ENCODE peak calls at places on chromosome 22, in five cellular contexts. M, G, V, W and D are unnamed samples.

GRCh38 chr22:43889366-43890253 is 2.2 kb downstream of the PNPLA5 start:
- DNase-seq in M (no peak), G (no peak), V (no peak), W (no peak), D (no peak)

GRCh38 chr22:26673485-26673884 is 16.1 kb downstream of the MIAT start:
- DNase-seq in M (no peak), G (no peak), V (no peak), W (no peak), D (no peak)

GRCh38 chr22:19207902-19208283 is 29.4 kb upstream of the SLC25A1 start:
- DNase-seq in M (no peak), G (no peak), V (no peak), W (no peak), D (no peak)

GRCh38 chr22:39985383-39986045 is 9.2 kb upstream of the FAM83F start:
- DNase-seq in M (no peak), G (no peak), V (no peak), W (no peak), D (no peak)

GRCh38 chr22:39684702-39685281 is 114.2 kb downstream of the CACNA1I start:
- DNase-seq in M (no peak), G (no peak), V (no peak), W (peak; percentile 56), D (no peak)

GRCh38 chr22:36196254-36197064 is 5.2 kb downstream of the APOL4 start:
- DNase-seq in M (no peak), G (no peak), V (no peak), W (no peak), D (no peak)

GRCh38 chr22:25629613-25630012 is 65.1 kb downstream of the GRK3 start:
- DNase-seq in M (no peak), G (no peak), V (no peak), W (no peak), D (no peak)

GRCh38 chr22:49018601-49019000 is 809.1 kb downstream of the BRD1 start:
- DNase-seq in M (no peak), G (no peak), V (no peak), W (peak; percentile 41), D (no peak)

GRCh38 chr22:29190915-29191314 is 14.8 kb upstream of the EMID1 start:
- DNase-seq in M (no peak), G (no peak), V (no peak), W (no peak), D (no peak)

GRCh38 chr22:21020802-21021429 is 6.0 kb downstream of the P2RX6 start:
- DNase-seq in M (no peak), G (no peak), V (no peak), W (no peak), D (peak; percentile 59)

GRCh38 chr22:40436460-40437431 is 66.4 kb downstream of the SGSM3 start:
- DNase-seq in M (peak; percentile 84), G (no peak), V (no peak), W (no peak), D (peak; percentile 53)

GRCh38 chr22:32733196-32733595 is 68.3 kb upstream of the TIMP3 start:
- DNase-seq in M (no peak), G (no peak), V (no peak), W (no peak), D (no peak)

GRCh38 chr22:25160120-25160996 is 39.3 kb upstream of the CRYBB3 start:
- DNase-seq in M (no peak), G (no peak), V (no peak), W (no peak), D (no peak)

GRCh38 chr22:45644714-45645113 is 26.9 kb upstream of the ATXN10 start:
- DNase-seq in M (no peak), G (no peak), V (no peak), W (no peak), D (no peak)

GRCh38 chr22:35191412-35191811 is 65.9 kb upstream of the HMGXB4 start:
- DNase-seq in M (no peak), G (no peak), V (no peak), W (no peak), D (no peak)

GRCh38 chr22:22787805-22788459 is 99.7 kb upstream of the IGLL5 start:
- DNase-seq in M (peak; percentile 54), G (peak; percentile 54), V (no peak), W (peak; percentile 76), D (peak; percentile 79)

GRCh38 chr22:50732681-50733080 is 5.3 kb upstream of the ACR start:
- DNase-seq in M (no peak), G (no peak), V (no peak), W (peak; percentile 43), D (no peak)
- TF ChIP-seq CTCF in M (no peak), G (no peak), V (no peak), W (no peak), D (no peak)

GRCh38 chr22:50060441-50061140 is 2.5 kb upstream of the TTLL8 start:
- DNase-seq in M (no peak), G (peak; percentile 73), V (no peak), W (no peak), D (no peak)
- TF ChIP-seq CTCF in M (no peak), G (no peak), V (no peak), W (no peak), D (no peak)

GRCh38 chr22:37918580-37919274 is 12.6 kb downstream of the MICALL1 start:
- DNase-seq in M (no peak), G (no peak), V (no peak), W (peak; percentile 45), D (no peak)

GRCh38 chr22:37913233-37913721 is 7.2 kb downstream of the MICALL1 start:
- DNase-seq in M (no peak), G (no peak), V (no peak), W (peak; percentile 59), D (no peak)

GRCh38 chr22:37922177-37922576 is 16.1 kb downstream of the MICALL1 start:
- DNase-seq in M (no peak), G (no peak), V (no peak), W (no peak), D (no peak)

GRCh38 chr22:37920131-37920530 is 14.0 kb downstream of the MICALL1 start:
- DNase-seq in M (no peak), G (no peak), V (no peak), W (peak; percentile 42), D (no peak)

GRCh38 chr22:37918149-37918548 is 12.1 kb downstream of the MICALL1 start:
- DNase-seq in M (no peak), G (no peak), V (no peak), W (no peak), D (no peak)
- TF ChIP-seq CTCF in M (no peak), G (no peak), V (no peak), W (no peak), D (no peak)

GRCh38 chr22:27682438-27682837 is 119.1 kb downstream of the MN1 start:
- DNase-seq in M (no peak), G (no peak), V (no peak), W (no peak), D (no peak)
- TF ChIP-seq CTCF in M (no peak), G (no peak), V (no peak), W (peak; percentile 39), D (no peak)

GRCh38 chr22:18079706-18080230 is 2.0 kb downstream of the PEX26 start:
- DNase-seq in M (no peak), G (no peak), V (no peak), W (no peak), D (no peak)

GRCh38 chr22:18076060-18076497 is 1.7 kb upstream of the PEX26 start:
- DNase-seq in M (peak; percentile 84), G (peak; percentile 73), V (peak; percentile 46), W (no peak), D (peak; percentile 61)

GRCh38 chr22:18077639-18078328 is at the start of gene PEX26:
- DNase-seq in M (peak; percentile 97), G (peak; percentile 95), V (peak; percentile 96), W (peak; percentile 96), D (peak; percentile 95)

GRCh38 chr22:18077087-18077638 is 627 bp upstream of the PEX26 start:
- DNase-seq in M (no peak), G (no peak), V (no peak), W (no peak), D (no peak)

DNA sequence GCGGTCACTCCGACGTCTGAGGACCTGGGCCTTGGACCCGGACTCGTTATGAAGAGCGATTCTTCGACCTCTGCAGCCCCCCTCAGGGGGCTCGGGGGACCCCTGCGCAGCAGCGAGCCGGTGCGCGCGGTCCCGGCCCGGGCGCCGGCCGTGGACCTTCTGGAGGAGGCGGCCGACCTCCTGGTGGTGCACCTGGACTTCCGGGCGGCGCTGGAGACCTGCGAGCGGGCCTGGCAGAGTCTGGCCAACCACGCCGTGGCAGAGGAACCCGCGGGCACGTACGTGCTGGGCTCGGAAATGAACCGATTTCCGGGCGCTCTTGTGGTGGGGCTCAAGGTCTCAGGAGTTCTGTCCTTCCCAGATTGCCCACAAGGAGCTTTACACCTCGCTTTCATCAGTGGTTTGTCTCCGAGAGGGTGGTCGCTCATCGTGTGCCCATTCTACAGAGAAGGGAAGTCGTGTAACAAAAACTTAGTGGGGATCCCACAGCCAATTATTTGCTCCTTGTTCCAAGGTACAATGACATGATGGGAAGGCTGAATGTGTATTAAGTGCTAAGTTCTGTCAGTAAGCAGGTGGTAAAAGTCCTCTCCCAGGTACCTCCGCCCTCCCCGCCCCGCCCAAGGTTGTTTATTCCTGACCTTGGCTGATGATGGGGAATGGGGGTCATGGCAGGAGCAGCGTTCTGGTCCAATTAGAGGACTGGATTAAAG is 695 bp downstream of the PEX26 start:
- DNase-seq in M (peak; percentile 70), G (peak; percentile 59), V (no peak), W (no peak), D (peak; percentile 46)
- TF ChIP-seq CTCF in M (peak; percentile 15), G (no peak), V (no peak), W (no peak), D (peak; percentile 13)

GRCh38 chr22:23857606-23858483 is at the start of gene SLC2A11:
- DNase-seq in M (peak; percentile 99), G (peak; percentile 99), V (peak; percentile 93), W (peak; percentile 99), D (peak; percentile 98)
- TF ChIP-seq CTCF in M (peak; percentile 21), G (no peak), V (peak; percentile 49), W (no peak), D (peak; percentile 17)

GRCh38 chr22:42041784-42042183 is 28.8 kb downstream of the NAGA start:
- DNase-seq in M (no peak), G (no peak), V (no peak), W (no peak), D (no peak)

GRCh38 chr22:42035256-42035655 is 35.4 kb downstream of the NAGA start:
- DNase-seq in M (no peak), G (no peak), V (no peak), W (no peak), D (no peak)

GRCh38 chr22:42033263-42034181 is 34.9 kb downstream of the WBP2NL start:
- DNase-seq in M (no peak), G (no peak), V (no peak), W (no peak), D (no peak)

DNA sequence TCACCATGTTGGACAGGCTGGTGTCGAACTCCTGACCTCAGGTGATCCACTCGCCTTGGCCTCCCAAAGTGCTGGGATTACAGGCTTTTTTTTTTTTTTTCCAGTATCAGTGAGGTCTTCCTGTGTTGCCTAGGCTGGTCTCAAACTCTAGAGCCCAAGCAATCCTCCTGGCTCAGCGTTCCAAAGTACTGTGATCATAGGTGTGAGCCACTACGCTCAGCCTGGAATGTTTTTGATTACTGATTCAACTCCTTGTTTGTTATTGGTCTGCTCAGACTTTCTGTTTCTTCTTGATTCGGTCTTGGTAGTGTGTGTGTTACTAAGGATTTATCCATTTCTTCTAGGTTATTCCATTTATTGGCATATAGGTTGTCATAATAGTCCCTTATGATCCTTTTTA is 31.3 kb downstream of the NAGA start:
- DNase-seq in M (no peak), G (no peak), V (no peak), W (no peak), D (no peak)
- TF ChIP-seq CTCF in M (no peak), G (no peak), V (no peak), W (no peak), D (no peak)